ENCODE peak calls at places on chromosomes 11 and 22, in four cellular contexts. One of them, this sample, is unnamed.

GRCh38 chr11:121467965-121468364 is 15.2 kb upstream of the SORL1-AS1 start:
- DNase-seq in HTR-8/SVneo: no peak
- DNase-seq in activated CD8-positive, alpha-beta memory T cell treated with anti-CD3 and anti-CD28 coated beads, Interleukin-2, amount 50 U/mL, for 48 hours: peak
- DNase-seq in non-pigmented ciliary epithelial cell: no peak
- DNase-seq in this sample: no peak

GRCh38 chr11:1796297-1797011 is 32.7 kb upstream of the CTSD start:
- DNase-seq in HTR-8/SVneo: no peak
- DNase-seq in non-pigmented ciliary epithelial cell: no peak
- DNase-seq in activated CD8-positive, alpha-beta memory T cell treated with anti-CD3 and anti-CD28 coated beads, Interleukin-2, amount 50 U/mL, for 48 hours: no peak
- DNase-seq in this sample: no peak

GRCh38 chr11:78219493-78220217 is 30.9 kb downstream of the USP35 start:
- DNase-seq in non-pigmented ciliary epithelial cell: no peak
- DNase-seq in HTR-8/SVneo: no peak
- DNase-seq in activated CD8-positive, alpha-beta memory T cell treated with anti-CD3 and anti-CD28 coated beads, Interleukin-2, amount 50 U/mL, for 48 hours: peak
- DNase-seq in this sample: peak

GRCh38 chr22:24536089-24536488 is 18.8 kb downstream of the GUCD1 start:
- DNase-seq in non-pigmented ciliary epithelial cell: no peak
- DNase-seq in HTR-8/SVneo: no peak
- DNase-seq in activated CD8-positive, alpha-beta memory T cell treated with anti-CD3 and anti-CD28 coated beads, Interleukin-2, amount 50 U/mL, for 48 hours: no peak
- DNase-seq in this sample: no peak

GRCh38 chr22:48746789-48747425 is 1080.8 kb downstream of the BRD1 start:
- DNase-seq in non-pigmented ciliary epithelial cell: no peak
- DNase-seq in activated CD8-positive, alpha-beta memory T cell treated with anti-CD3 and anti-CD28 coated beads, Interleukin-2, amount 50 U/mL, for 48 hours: peak
- DNase-seq in HTR-8/SVneo: no peak
- DNase-seq in this sample: no peak

GRCh38 chr11:55342901-55343300 is at the start of gene OR4A16:
- DNase-seq in activated CD8-positive, alpha-beta memory T cell treated with anti-CD3 and anti-CD28 coated beads, Interleukin-2, amount 50 U/mL, for 48 hours: no peak
- DNase-seq in HTR-8/SVneo: no peak
- DNase-seq in non-pigmented ciliary epithelial cell: no peak
- DNase-seq in this sample: no peak

GRCh38 chr11:17822021-17822781 is 87.6 kb downstream of the KCNC1 start:
- DNase-seq in activated CD8-positive, alpha-beta memory T cell treated with anti-CD3 and anti-CD28 coated beads, Interleukin-2, amount 50 U/mL, for 48 hours: no peak
- DNase-seq in HTR-8/SVneo: no peak
- DNase-seq in non-pigmented ciliary epithelial cell: peak
- DNase-seq in this sample: no peak

GRCh38 chr11:106187860-106188456 is 110.5 kb downstream of the AASDHPPT start:
- DNase-seq in HTR-8/SVneo: no peak
- DNase-seq in non-pigmented ciliary epithelial cell: no peak
- DNase-seq in activated CD8-positive, alpha-beta memory T cell treated with anti-CD3 and anti-CD28 coated beads, Interleukin-2, amount 50 U/mL, for 48 hours: no peak
- DNase-seq in this sample: no peak

GRCh38 chr11:76665172-76665571 is 5.4 kb downstream of the LRRC32 start:
- DNase-seq in HTR-8/SVneo: no peak
- DNase-seq in non-pigmented ciliary epithelial cell: no peak
- DNase-seq in activated CD8-positive, alpha-beta memory T cell treated with anti-CD3 and anti-CD28 coated beads, Interleukin-2, amount 50 U/mL, for 48 hours: no peak
- DNase-seq in this sample: no peak

GRCh38 chr11:19428206-19429001 is 187.7 kb upstream of the E2F8 start:
- DNase-seq in activated CD8-positive, alpha-beta memory T cell treated with anti-CD3 and anti-CD28 coated beads, Interleukin-2, amount 50 U/mL, for 48 hours: no peak
- DNase-seq in non-pigmented ciliary epithelial cell: no peak
- DNase-seq in HTR-8/SVneo: no peak
- DNase-seq in this sample: no peak

GRCh38 chr22:50245214-50246072 is 620 bp upstream of the TUBGCP6 start:
- DNase-seq in activated CD8-positive, alpha-beta memory T cell treated with anti-CD3 and anti-CD28 coated beads, Interleukin-2, amount 50 U/mL, for 48 hours: no peak
- DNase-seq in non-pigmented ciliary epithelial cell: no peak
- DNase-seq in HTR-8/SVneo: no peak
- DNase-seq in this sample: no peak

GRCh38 chr22:30396871-30397655 is at the start of gene SEC14L2:
- DNase-seq in HTR-8/SVneo: peak
- DNase-seq in non-pigmented ciliary epithelial cell: no peak
- DNase-seq in activated CD8-positive, alpha-beta memory T cell treated with anti-CD3 and anti-CD28 coated beads, Interleukin-2, amount 50 U/mL, for 48 hours: peak
- DNase-seq in this sample: no peak

GRCh38 chr11:3158821-3159220 is 6.3 kb downstream of the OSBPL5 start:
- DNase-seq in activated CD8-positive, alpha-beta memory T cell treated with anti-CD3 and anti-CD28 coated beads, Interleukin-2, amount 50 U/mL, for 48 hours: no peak
- DNase-seq in non-pigmented ciliary epithelial cell: no peak
- DNase-seq in HTR-8/SVneo: no peak
- DNase-seq in this sample: no peak

GRCh38 chr11:132111781-132112380 is 741.5 kb downstream of the NTM start:
- DNase-seq in activated CD8-positive, alpha-beta memory T cell treated with anti-CD3 and anti-CD28 coated beads, Interleukin-2, amount 50 U/mL, for 48 hours: no peak
- DNase-seq in non-pigmented ciliary epithelial cell: peak
- DNase-seq in HTR-8/SVneo: no peak
- DNase-seq in this sample: no peak

GRCh38 chr11:64571410-64572091 is 19.5 kb upstream of the SLC22A12 start:
- DNase-seq in non-pigmented ciliary epithelial cell: no peak
- DNase-seq in HTR-8/SVneo: no peak
- DNase-seq in activated CD8-positive, alpha-beta memory T cell treated with anti-CD3 and anti-CD28 coated beads, Interleukin-2, amount 50 U/mL, for 48 hours: no peak
- DNase-seq in this sample: no peak

GRCh38 chr11:84313830-84314359 is 1027.7 kb upstream of the CCDC90B start:
- DNase-seq in HTR-8/SVneo: no peak
- DNase-seq in activated CD8-positive, alpha-beta memory T cell treated with anti-CD3 and anti-CD28 coated beads, Interleukin-2, amount 50 U/mL, for 48 hours: no peak
- DNase-seq in non-pigmented ciliary epithelial cell: no peak
- DNase-seq in this sample: no peak

GRCh38 chr22:28429711-28430110 is 249.9 kb downstream of the TTC28 start:
- DNase-seq in HTR-8/SVneo: no peak
- DNase-seq in non-pigmented ciliary epithelial cell: no peak
- DNase-seq in activated CD8-positive, alpha-beta memory T cell treated with anti-CD3 and anti-CD28 coated beads, Interleukin-2, amount 50 U/mL, for 48 hours: no peak
- DNase-seq in this sample: no peak

GRCh38 chr11:114175706-114176105 is 116.2 kb downstream of the ZBTB16 start:
- DNase-seq in activated CD8-positive, alpha-beta memory T cell treated with anti-CD3 and anti-CD28 coated beads, Interleukin-2, amount 50 U/mL, for 48 hours: no peak
- DNase-seq in HTR-8/SVneo: no peak
- DNase-seq in non-pigmented ciliary epithelial cell: no peak
- DNase-seq in this sample: no peak

GRCh38 chr11:103601230-103601846 is 435.1 kb upstream of the DDI1 start:
- DNase-seq in HTR-8/SVneo: peak
- DNase-seq in activated CD8-positive, alpha-beta memory T cell treated with anti-CD3 and anti-CD28 coated beads, Interleukin-2, amount 50 U/mL, for 48 hours: no peak
- DNase-seq in non-pigmented ciliary epithelial cell: peak
- DNase-seq in this sample: no peak

GRCh38 chr11:45857834-45858492 is 10.7 kb downstream of the CRY2 start:
- DNase-seq in activated CD8-positive, alpha-beta memory T cell treated with anti-CD3 and anti-CD28 coated beads, Interleukin-2, amount 50 U/mL, for 48 hours: no peak
- DNase-seq in HTR-8/SVneo: no peak
- DNase-seq in non-pigmented ciliary epithelial cell: peak
- DNase-seq in this sample: no peak

GRCh38 chr11:7564803-7565202 is 51.0 kb downstream of the PPFIBP2 start:
- DNase-seq in activated CD8-positive, alpha-beta memory T cell treated with anti-CD3 and anti-CD28 coated beads, Interleukin-2, amount 50 U/mL, for 48 hours: no peak
- DNase-seq in non-pigmented ciliary epithelial cell: no peak
- DNase-seq in HTR-8/SVneo: no peak
- DNase-seq in this sample: no peak

GRCh38 chr11:64340671-64341335 is 799 bp downstream of the CCDC88B start:
- DNase-seq in HTR-8/SVneo: no peak
- DNase-seq in non-pigmented ciliary epithelial cell: no peak
- DNase-seq in activated CD8-positive, alpha-beta memory T cell treated with anti-CD3 and anti-CD28 coated beads, Interleukin-2, amount 50 U/mL, for 48 hours: peak
- DNase-seq in this sample: no peak

GRCh38 chr22:45478108-45478771 is 24.4 kb upstream of the FBLN1 start:
- DNase-seq in activated CD8-positive, alpha-beta memory T cell treated with anti-CD3 and anti-CD28 coated beads, Interleukin-2, amount 50 U/mL, for 48 hours: no peak
- DNase-seq in non-pigmented ciliary epithelial cell: peak
- DNase-seq in HTR-8/SVneo: peak
- DNase-seq in this sample: no peak

GRCh38 chr11:85967457-85967856 is 101.4 kb downstream of the PICALM start:
- DNase-seq in non-pigmented ciliary epithelial cell: no peak
- DNase-seq in activated CD8-positive, alpha-beta memory T cell treated with anti-CD3 and anti-CD28 coated beads, Interleukin-2, amount 50 U/mL, for 48 hours: no peak
- DNase-seq in HTR-8/SVneo: no peak
- DNase-seq in this sample: no peak

GRCh38 chr11:85279267-85279666 is 347.9 kb downstream of the DLG2 start:
- DNase-seq in non-pigmented ciliary epithelial cell: no peak
- DNase-seq in HTR-8/SVneo: no peak
- DNase-seq in activated CD8-positive, alpha-beta memory T cell treated with anti-CD3 and anti-CD28 coated beads, Interleukin-2, amount 50 U/mL, for 48 hours: no peak
- DNase-seq in this sample: no peak

GRCh38 chr11:116579857-116580727 is 192.7 kb downstream of the BUD13 start:
- DNase-seq in activated CD8-positive, alpha-beta memory T cell treated with anti-CD3 and anti-CD28 coated beads, Interleukin-2, amount 50 U/mL, for 48 hours: no peak
- DNase-seq in non-pigmented ciliary epithelial cell: no peak
- DNase-seq in HTR-8/SVneo: no peak
- DNase-seq in this sample: no peak

GRCh38 chr22:40258463-40259046 is 80.8 kb downstream of the TNRC6B start:
- DNase-seq in non-pigmented ciliary epithelial cell: no peak
- DNase-seq in activated CD8-positive, alpha-beta memory T cell treated with anti-CD3 and anti-CD28 coated beads, Interleukin-2, amount 50 U/mL, for 48 hours: no peak
- DNase-seq in HTR-8/SVneo: no peak
- DNase-seq in this sample: no peak

GRCh38 chr11:100942016-100942415 is 187.6 kb downstream of the PGR start:
- DNase-seq in HTR-8/SVneo: no peak
- DNase-seq in activated CD8-positive, alpha-beta memory T cell treated with anti-CD3 and anti-CD28 coated beads, Interleukin-2, amount 50 U/mL, for 48 hours: no peak
- DNase-seq in non-pigmented ciliary epithelial cell: no peak
- DNase-seq in this sample: no peak